ENCODE peak calls at places on chromosome 11, in eight cellular contexts. N is mammary epithelial cell, Z is SK-N-SH, T is left ventricle myocardium inferior, M is hepatocyte, C is right atrium auricular region, F is adipocyte, U is ovary. L is an unnamed sample. For H3K9me3, the result is how much of the 10 kb centered on the place peaks cover.

GRCh38 chr11:58994171-58994570 is 54.9 kb downstream of the GLYATL1 start:
- DNase-seq in M (no peak), C (no peak), F (no peak), T (no peak), Z (no peak), U (no peak), N (no peak), L (no peak)

GRCh38 chr11:19730373-19730772 is 17.7 kb downstream of the NAV2 start:
- DNase-seq in T (peak), U (no peak), C (no peak), N (no peak), M (peak), Z (peak), F (no peak), L (no peak)

GRCh38 chr11:34537636-34538035 is 24.0 kb upstream of the ELF5 start:
- DNase-seq in C (no peak), T (no peak), M (no peak), F (no peak), U (no peak), Z (no peak), N (peak), L (no peak)

GRCh38 chr11:60924906-60925684 is 835 bp downstream of the TMEM132A start:
- DNase-seq in U (no peak), N (no peak), T (no peak), C (no peak), M (no peak), Z (peak), F (peak), L (no peak)

GRCh38 chr11:1728931-1729691 is 21.3 kb downstream of the IFITM10 start:
- DNase-seq in M (no peak), T (no peak), N (no peak), U (no peak), C (no peak), F (no peak), Z (no peak), L (no peak)

GRCh38 chr11:111324277-111324720 is 26.0 kb downstream of the POU2AF3 start:
- DNase-seq in N (no peak), Z (no peak), M (no peak), T (no peak), C (no peak), F (peak), U (no peak), L (no peak)

GRCh38 chr11:62013266-62014157 is 46.1 kb upstream of the FTH1 start:
- DNase-seq in Z (no peak), C (no peak), F (peak), T (no peak), M (no peak), N (peak), U (no peak), L (no peak)

GRCh38 chr11:44950625-44951472 is at the start of gene TP53I11:
- DNase-seq in C (peak), Z (peak), F (peak), T (peak), U (peak), M (peak), N (peak), L (peak)

GRCh38 chr11:29320196-29320595 is 696.6 kb downstream of the KCNA4 start:
- DNase-seq in N (no peak), F (no peak), M (no peak), U (no peak), T (no peak), Z (no peak), C (no peak), L (no peak)

GRCh38 chr11:8260202-8260996 is 3.3 kb downstream of the LMO1 start:
- DNase-seq in F (no peak), Z (no peak), C (no peak), U (no peak), M (no peak), N (no peak), T (no peak), L (no peak)

GRCh38 chr11:119509969-119510401 is 87.0 kb upstream of the THY1 start:
- DNase-seq in Z (no peak), N (peak), F (peak), C (peak), T (peak), M (peak), U (peak), L (no peak)

GRCh38 chr11:30984442-30984816 is 385.1 kb downstream of the DCDC1 start:
- DNase-seq in M (peak), U (no peak), T (no peak), Z (peak), F (no peak), C (no peak), N (peak), L (no peak)

GRCh38 chr11:129102756-129103155 is 89.4 kb downstream of the ARHGAP32 start:
- DNase-seq in T (no peak), M (no peak), U (no peak), F (no peak), N (no peak), Z (no peak), C (no peak), L (no peak)

GRCh38 chr11:110131386-110132123 is 38.4 kb downstream of the ZC3H12C start:
- DNase-seq in U (no peak), C (no peak), T (no peak), F (no peak), N (peak), M (no peak), Z (no peak), L (no peak)

GRCh38 chr11:86116386-86116726 is 47.5 kb upstream of the PICALM start:
- DNase-seq in T (no peak), N (peak), Z (peak), F (peak), U (no peak), M (no peak), C (no peak), L (peak)

GRCh38 chr11:12066056-12066798 is 44.2 kb upstream of the MICAL2 start:
- DNase-seq in N (peak), Z (no peak), U (no peak), M (peak), F (peak), T (no peak), C (no peak), L (no peak)

GRCh38 chr11:120633630-120634374 is 122.3 kb downstream of the GRIK4 start:
- DNase-seq in N (no peak), C (no peak), F (no peak), U (no peak), M (no peak), T (no peak), Z (peak), L (no peak)

GRCh38 chr11:106391771-106392412 is 314.4 kb downstream of the AASDHPPT start:
- DNase-seq in N (peak), F (peak), C (no peak), Z (no peak), T (no peak), M (no peak), U (no peak), L (no peak)

GRCh38 chr11:75163917-75164316 is 13.0 kb downstream of the SLCO2B1 start:
- DNase-seq in U (no peak), T (no peak), C (no peak), Z (no peak), N (no peak), M (no peak), F (no peak), L (no peak)

GRCh38 chr11:19577849-19578619 is 134.6 kb upstream of the NAV2 start:
- DNase-seq in F (peak), M (peak), Z (peak), N (no peak), U (peak), T (peak), C (no peak), L (no peak)

GRCh38 chr11:57662893-57663292 is 5.0 kb upstream of the ZDHHC5 start:
- DNase-seq in C (no peak), Z (no peak), U (no peak), N (no peak), M (peak), F (no peak), T (no peak), L (no peak)

GRCh38 chr11:63007920-63008319 is 7.7 kb downstream of the SLC22A8 start:
- DNase-seq in M (peak), N (no peak), T (no peak), F (no peak), C (no peak), U (no peak), Z (no peak), L (no peak)

GRCh38 chr11:131957891-131958290 is 587.5 kb downstream of the NTM start:
- DNase-seq in T (no peak), N (no peak), C (no peak), F (no peak), M (no peak), Z (no peak), U (no peak), L (no peak)

GRCh38 chr11:47538741-47539575 is 14.0 kb downstream of the CELF1 start:
- DNase-seq in T (no peak), F (no peak), U (no peak), C (no peak), N (no peak), Z (no peak), M (peak), L (no peak)

GRCh38 chr11:109435121-109435742 is 13.2 kb downstream of the C11orf87 start:
- DNase-seq in N (peak), C (no peak), M (no peak), Z (no peak), T (no peak), F (no peak), U (no peak), L (no peak)

GRCh38 chr11:83252941-83253340 is 33.2 kb downstream of the CCDC90B start:
- DNase-seq in U (no peak), Z (no peak), N (no peak), C (no peak), T (no peak), M (no peak), F (no peak), L (no peak)

GRCh38 chr11:114621950-114622809 is 26.6 kb upstream of the NXPE4 start:
- DNase-seq in N (no peak), T (no peak), C (no peak), F (no peak), Z (no peak), U (no peak), M (no peak), L (no peak)
- H3K9me3 ChIP-seq in N (under half), T (under half), C (under half), F (under half), Z (under half), U (under half), M (under half), L (under half)

DNA sequence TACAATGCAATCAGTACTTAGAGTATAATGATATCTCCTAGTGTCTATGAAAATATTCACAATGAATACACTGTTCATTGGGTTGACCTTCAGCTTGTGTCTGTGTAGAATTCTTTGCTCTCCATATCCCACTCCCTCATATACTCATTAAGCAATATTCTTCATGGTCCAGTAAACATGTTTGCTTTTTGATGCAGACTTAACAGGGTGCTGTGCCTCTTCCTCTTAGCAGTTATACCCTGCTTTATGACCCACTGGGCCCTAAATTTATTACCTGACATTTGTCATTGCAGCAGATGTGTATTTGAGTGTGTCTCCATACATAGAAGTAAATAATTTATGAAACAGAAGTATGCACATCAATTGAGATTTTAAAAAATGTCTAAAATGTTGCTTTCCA is 352.6 kb upstream of the CCDC179 start:
- DNase-seq in F (no peak), Z (no peak), U (no peak), M (no peak), C (no peak), T (no peak), N (no peak), L (no peak)
- H3K9me3 ChIP-seq in F (under half), Z (under half), U (under half), M (under half), C (under half), T (under half), N (under half), L (under half)

GRCh38 chr11:76709259-76709658 is 38.7 kb upstream of the LRRC32 start:
- DNase-seq in F (no peak), N (no peak), M (no peak), U (no peak), C (no peak), T (no peak), Z (no peak), L (no peak)

GRCh38 chr11:76714493-76714892 is 43.9 kb upstream of the LRRC32 start:
- DNase-seq in U (no peak), C (no peak), F (no peak), Z (no peak), N (no peak), M (no peak), T (no peak), L (no peak)

GRCh38 chr11:76709756-76710155 is 39.2 kb upstream of the LRRC32 start:
- DNase-seq in C (no peak), M (no peak), U (no peak), Z (no peak), T (no peak), N (no peak), F (no peak), L (no peak)

GRCh38 chr11:76713499-76713898 is 43.0 kb upstream of the LRRC32 start:
- DNase-seq in C (no peak), T (no peak), Z (no peak), N (no peak), M (no peak), F (no peak), U (no peak), L (no peak)

DNA sequence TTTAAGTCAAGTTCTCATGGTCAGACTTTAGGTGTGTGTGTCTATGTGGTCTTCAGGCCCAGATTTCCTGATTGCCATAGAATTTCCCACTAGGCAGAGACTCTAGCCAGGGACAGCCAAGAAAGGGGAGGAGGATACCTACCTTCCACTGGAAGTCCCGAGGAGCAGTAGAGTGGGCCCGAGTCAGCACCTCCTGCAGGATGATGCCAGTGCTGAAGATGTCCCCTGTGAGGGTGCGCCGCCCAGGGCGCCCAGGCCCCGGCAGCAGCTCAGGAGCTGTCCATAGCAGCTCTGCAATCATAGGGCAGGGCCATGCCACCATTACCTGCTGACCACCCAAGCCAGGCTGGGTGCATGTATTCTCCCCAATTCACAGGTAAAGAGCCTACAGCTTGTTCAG is 41.6 kb upstream of the LRRC32 start:
- DNase-seq in U (no peak), M (no peak), F (no peak), C (no peak), Z (no peak), N (no peak), T (no peak), L (no peak)
- H3K9me3 ChIP-seq in U (under half), M (under half), F (under half), C (under half), Z (under half), N (under half), T (under half), L (under half)

GRCh38 chr11:10012068-10012467 is 282.0 kb downstream of the SBF2 start:
- DNase-seq in M (no peak), Z (no peak), F (no peak), N (no peak), U (no peak), T (no peak), C (no peak), L (no peak)
- H3K9me3 ChIP-seq in M (under half), Z (under half), F (under half), N (under half), U (under half), T (under half), C (under half), L (under half)

DNA sequence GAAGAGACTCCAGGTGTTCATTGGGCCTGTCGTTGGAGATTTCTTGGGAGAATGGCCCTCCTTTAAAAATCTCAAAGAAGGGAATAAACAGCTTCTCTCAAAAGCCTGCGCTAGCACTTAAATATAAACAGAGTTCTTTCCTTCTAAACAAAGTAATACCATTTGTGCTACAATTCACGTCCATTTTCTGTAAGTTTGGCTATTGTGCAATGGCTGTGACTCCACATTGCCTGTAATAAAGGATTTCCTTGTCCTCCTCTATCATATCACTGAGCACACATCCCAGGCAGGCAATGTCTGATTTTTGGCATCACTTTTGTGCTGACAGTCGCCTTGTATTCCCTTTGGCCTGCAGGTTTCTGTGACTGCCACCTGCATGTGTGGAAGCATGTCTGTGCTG is 4.9 kb upstream of the ADAMTS8 start:
- DNase-seq in C (no peak), U (no peak), F (no peak), Z (no peak), N (no peak), M (no peak), T (no peak), L (no peak)
- H3K9me3 ChIP-seq in C (under half), U (under half), F (under half), Z (under half), N (under half), M (under half), T (under half), L (under half)

GRCh38 chr11:70942593-70942992 is 309.8 kb downstream of the SHANK2 start:
- DNase-seq in C (no peak), U (no peak), F (no peak), M (no peak), Z (no peak), N (no peak), T (no peak), L (no peak)
- H3K9me3 ChIP-seq in C (under half), U (under half), F (under half), M (under half), Z (under half), N (under half), T (half or more), L (under half)

DNA sequence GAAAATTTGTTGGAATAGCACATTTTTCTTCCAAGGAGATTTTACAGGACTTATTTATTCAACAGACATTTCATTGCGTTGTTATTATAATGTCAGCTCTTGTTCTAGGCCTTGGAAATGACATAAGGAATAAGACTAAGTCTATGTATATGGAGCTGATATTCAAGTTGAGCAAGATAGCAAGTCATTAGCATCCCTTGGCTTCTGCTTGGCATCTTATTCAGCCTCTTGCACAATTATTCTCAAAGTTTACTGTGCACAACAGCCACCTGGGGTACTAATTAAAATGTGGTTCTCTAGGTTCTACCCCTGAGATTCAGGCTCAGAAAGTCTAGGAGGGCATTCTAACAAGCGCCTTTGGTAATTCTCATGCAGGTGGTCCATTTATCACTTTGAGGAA is 304.8 kb upstream of the DDI1 start:
- DNase-seq in Z (no peak), T (no peak), U (no peak), N (no peak), M (no peak), F (no peak), C (no peak), L (no peak)
- H3K9me3 ChIP-seq in Z (under half), T (under half), U (under half), N (under half), M (under half), F (under half), C (under half), L (under half)

DNA sequence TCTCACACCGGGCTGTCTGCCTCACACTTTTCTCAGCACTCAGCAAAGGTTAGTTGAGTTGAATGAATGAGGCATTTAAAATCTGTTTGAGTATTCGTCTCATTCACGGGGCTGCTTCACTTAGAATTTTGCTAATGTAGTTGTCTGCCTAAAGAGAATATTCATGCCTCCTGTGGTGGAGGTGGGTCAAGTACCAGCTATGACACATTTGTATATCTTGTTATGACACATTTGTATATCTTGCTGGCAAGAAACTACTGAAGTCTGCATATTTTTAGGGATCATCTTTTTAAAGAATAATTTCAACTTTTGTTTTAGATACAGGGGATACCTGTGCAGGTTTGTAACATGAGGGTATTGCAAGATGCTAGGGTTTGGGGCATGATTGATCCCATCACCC is 43.1 kb downstream of the LDLRAD3 start:
- DNase-seq in N (peak), M (no peak), F (no peak), U (no peak), C (no peak), Z (no peak), T (no peak), L (no peak)
- H3K9me3 ChIP-seq in N (under half), M (under half), F (under half), U (under half), C (under half), Z (under half), T (under half), L (under half)

DNA sequence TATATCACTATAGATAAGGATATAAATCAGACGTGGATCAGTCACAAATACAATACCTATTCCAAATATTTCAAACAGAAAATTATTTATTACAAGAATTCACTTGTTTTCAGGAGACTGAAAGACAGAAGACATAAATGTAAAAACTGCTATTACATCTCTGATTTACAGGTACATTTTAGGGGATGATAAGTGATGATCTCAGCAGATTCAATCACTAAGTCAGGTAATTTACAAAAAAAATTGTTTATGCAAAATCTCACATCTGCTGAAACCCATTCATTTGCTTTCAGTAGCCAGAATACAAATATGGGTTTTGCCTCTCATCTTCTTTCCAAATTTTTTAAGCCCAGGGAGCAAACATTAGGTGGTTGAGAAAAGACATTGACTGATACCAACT is 1648.4 kb upstream of the RAG2 start:
- DNase-seq in Z (no peak), N (no peak), T (no peak), U (no peak), F (no peak), M (no peak), C (no peak), L (no peak)
- H3K9me3 ChIP-seq in Z (under half), N (under half), T (under half), U (under half), F (under half), M (under half), C (under half), L (under half)

GRCh38 chr11:70747285-70747684 is 349.0 kb downstream of the CTTN start:
- DNase-seq in Z (no peak), T (no peak), C (no peak), N (no peak), U (no peak), M (no peak), F (no peak), L (no peak)
- H3K9me3 ChIP-seq in Z (under half), T (under half), C (under half), N (under half), U (under half), M (under half), F (under half), L (under half)